ENCODE peak calls at places on chromosomes 16 and 17, in six cellular contexts. C is IMR-90, U is dorsolateral prefrontal cortex, G is fibroblast of the aortic adventitia, H is SK-N-SH, M is cardiac fibroblast. T is an unnamed sample.

GRCh38 chr17:67421869-67422273 is 44.8 kb downstream of the PITPNC1 start:
- DNase-seq in C (peak; percentile 98), U (no peak), G (peak; percentile 94), H (no peak), M (peak; percentile 71), T (peak; percentile 97)

GRCh38 chr16:54282202-54282922 is 4.2 kb downstream of the IRX3 start:
- DNase-seq in C (no peak), U (no peak), G (peak; percentile 53), H (peak; percentile 55), M (peak; percentile 53), T (peak; percentile 19)

GRCh38 chr17:3956983-3957382 is 7.3 kb downstream of the ATP2A3 start:
- DNase-seq in C (no peak), U (no peak), G (no peak), H (no peak), M (no peak), T (no peak)

GRCh38 chr16:10441726-10442125 is 55.9 kb downstream of the ATF7IP2 start:
- DNase-seq in C (no peak), U (no peak), G (no peak), H (no peak), M (no peak), T (peak; percentile 1)

GRCh38 chr17:44324092-44324570 is 492 bp downstream of the SLC25A39 start:
- DNase-seq in C (no peak), U (no peak), G (no peak), H (peak; percentile 65), M (no peak), T (peak; percentile 45)

GRCh38 chr17:28574536-28574935 is 2.2 kb downstream of the ALDOC start:
- DNase-seq in C (no peak), U (no peak), G (no peak), H (no peak), M (no peak), T (no peak)

GRCh38 chr17:81641825-81642489 is 5.0 kb downstream of the TSPAN10 start:
- DNase-seq in C (peak; percentile 77), U (no peak), G (peak; percentile 49), H (no peak), M (peak; percentile 30), T (peak; percentile 62)

GRCh38 chr17:58575511-58575910 is 61.1 kb upstream of the MTMR4 start:
- DNase-seq in C (peak; percentile 64), U (no peak), G (peak; percentile 58), H (no peak), M (peak; percentile 69), T (peak; percentile 34)

GRCh38 chr16:74743668-74744299 is 30.8 kb downstream of the FA2H start:
- DNase-seq in C (peak; percentile 79), U (no peak), G (peak; percentile 68), H (no peak), M (peak; percentile 23), T (peak; percentile 80)

GRCh38 chr17:6786618-6787017 is 10.6 kb downstream of the FBXO39 start:
- DNase-seq in C (peak; percentile 63), U (no peak), G (peak; percentile 60), H (no peak), M (peak; percentile 78), T (peak; percentile 61)

GRCh38 chr17:8935194-8935593 is 30.3 kb downstream of the PIK3R5 start:
- DNase-seq in C (no peak), U (no peak), G (no peak), H (no peak), M (no peak), T (no peak)
- H3K4me3 ChIP-seq in C (no peak overlapping the region), U (no peak overlapping the region), G (no peak overlapping the region), H (no peak overlapping the region), M (no peak overlapping the region), T (no peak overlapping the region)

GRCh38 chr16:29820271-29820701 is at the start of gene MVP:
- DNase-seq in C (peak; percentile 57), U (no peak), G (peak; percentile 75), H (peak; percentile 72), M (peak; percentile 75), T (peak; percentile 92)

GRCh38 chr16:29821663-29822115 is 1.4 kb downstream of the MVP start:
- DNase-seq in C (peak; percentile 79), U (no peak), G (peak; percentile 84), H (no peak), M (peak; percentile 79), T (peak; percentile 90)

GRCh38 chr16:29818082-29818481 is 2.1 kb downstream of the PAGR1 start:
- DNase-seq in C (no peak), U (no peak), G (no peak), H (no peak), M (no peak), T (no peak)

GRCh38 chr16:29820730-29821662 is 734 bp downstream of the MVP start:
- DNase-seq in C (no peak), U (no peak), G (peak; percentile 66), H (no peak), M (no peak), T (no peak)

GRCh38 chr16:29819506-29819905 is 756 bp upstream of the MVP start:
- DNase-seq in C (no peak), U (no peak), G (no peak), H (no peak), M (no peak), T (no peak)
- TF ChIP-seq CTCF in C (no peak), U (no peak), G (peak; percentile 21), H (peak; percentile 35), M (no peak), T (no peak)

GRCh38 chr17:76670020-76670707 is 26.6 kb upstream of the ST6GALNAC1 start:
- DNase-seq in C (no peak), U (no peak), G (no peak), H (no peak), M (no peak), T (no peak)
- H3K4me3 ChIP-seq in C (no peak overlapping the region), U (no peak overlapping the region), G (no peak overlapping the region), H (no peak overlapping the region), M (no peak overlapping the region), T (no peak overlapping the region)

DNA sequence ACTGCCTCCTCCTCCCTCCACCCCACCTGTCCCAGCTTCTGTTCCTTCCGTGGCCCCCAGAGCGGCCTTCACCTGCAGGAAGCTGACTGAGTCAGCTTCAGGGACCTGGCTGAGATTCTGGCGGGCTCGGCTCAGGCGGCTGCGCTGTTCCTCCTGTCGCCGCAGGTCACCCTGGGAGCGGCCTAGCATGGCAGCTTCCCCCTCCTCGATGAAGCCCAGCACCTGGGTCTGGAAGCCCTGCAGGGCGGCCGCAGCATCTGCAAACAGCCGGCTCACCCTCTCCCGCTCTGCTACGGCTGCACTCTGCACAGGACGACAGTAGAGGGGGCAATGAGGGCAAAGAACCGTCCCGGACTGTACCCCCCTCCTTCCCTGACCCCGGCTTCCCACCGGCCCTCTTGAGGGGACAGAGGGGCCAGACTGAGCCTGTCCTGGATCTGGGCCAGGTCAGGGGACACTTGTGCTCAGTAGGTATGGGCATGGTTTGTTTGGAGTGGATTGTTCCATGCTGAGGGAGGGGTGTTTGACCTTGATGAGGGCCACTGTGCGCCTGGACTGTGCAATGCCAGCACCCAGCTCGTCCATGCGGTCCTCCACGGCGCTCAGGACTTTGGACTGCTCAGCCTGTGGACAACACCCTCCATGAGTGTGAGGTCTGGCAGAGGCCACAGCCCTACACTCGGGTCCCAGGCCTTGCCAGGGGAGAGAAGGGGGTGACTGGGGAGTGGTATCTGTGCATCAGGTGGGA is 2.0 kb downstream of the TRIM47 start:
- DNase-seq in C (no peak), U (no peak), G (no peak), H (peak; percentile 72), M (peak; percentile 24), T (no peak)
- TF ChIP-seq CTCF in C (peak; percentile 3), U (no peak), G (no peak), H (no peak), M (no peak), T (no peak)

GRCh38 chr17:42682400-42683384 is at the start of gene CNTNAP1:
- DNase-seq in C (peak; percentile 84), U (no peak), G (peak; percentile 82), H (peak; percentile 90), M (peak; percentile 86), T (peak; percentile 81)
- H3K4me3 ChIP-seq in C (peak within 1 kb of the TSS; percentile 62), U (peak within 1 kb of the TSS; percentile 68), G (peak within 1 kb of the TSS; percentile 80), H (peak within 1 kb of the TSS; percentile 71), M (peak within 1 kb of the TSS; percentile 72), T (peak within 1 kb of the TSS; percentile 76)

GRCh38 chr16:68331879-68332410 is 21.1 kb downstream of the PRMT7 start:
- DNase-seq in C (peak; percentile 83), U (no peak), G (peak; percentile 65), H (no peak), M (no peak), T (peak; percentile 9)

GRCh38 chr16:68332411-68333121 is 21.7 kb downstream of the PRMT7 start:
- DNase-seq in C (peak; percentile 52), U (no peak), G (peak; percentile 31), H (peak; percentile 38), M (peak; percentile 64), T (peak; percentile 12)

GRCh38 chr16:68328151-68328859 is 17.5 kb downstream of the PRMT7 start:
- DNase-seq in C (peak; percentile 83), U (peak; percentile 79), G (peak; percentile 85), H (peak; percentile 86), M (peak; percentile 89), T (peak; percentile 72)

GRCh38 chr16:68324780-68325357 is 14.1 kb downstream of the PRMT7 start:
- DNase-seq in C (no peak), U (no peak), G (no peak), H (no peak), M (no peak), T (no peak)

DNA sequence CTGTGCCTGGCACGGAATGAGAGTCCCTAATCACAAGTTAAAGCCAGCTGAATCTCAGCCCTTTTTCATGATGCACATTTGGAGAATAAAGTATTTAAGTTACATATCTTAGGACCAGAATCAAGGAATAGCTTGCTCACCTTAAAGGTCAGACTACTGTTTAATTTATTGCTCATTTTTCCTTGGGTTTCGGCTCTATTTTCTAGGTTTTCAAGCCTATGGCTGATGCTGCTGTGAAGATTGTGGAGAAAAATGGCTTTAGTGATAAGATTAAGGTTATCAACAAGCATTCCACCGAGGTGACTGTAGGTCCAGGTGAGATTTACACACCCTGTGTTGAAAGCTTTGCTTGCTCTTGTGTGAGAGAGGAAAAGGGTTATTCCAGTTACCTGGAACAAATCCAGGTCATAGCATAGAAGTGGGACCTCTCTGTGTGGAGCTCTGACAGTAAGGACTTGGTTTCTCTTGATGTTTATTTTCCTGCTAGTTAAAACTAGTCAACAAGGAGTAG is 18.1 kb downstream of the PRMT7 start:
- DNase-seq in C (no peak), U (no peak), G (no peak), H (no peak), M (no peak), T (no peak)
- TF ChIP-seq CTCF in C (no peak), U (no peak), G (no peak), H (no peak), M (no peak), T (no peak)